ENCODE peak calls at places on chromosome 21, in ten cellular contexts. B is NCI-H1092 treated with DMSO at 0.1 percent for 48 hours; T is fibroblast of lung; P is cardiac septum; C is brain pericyte; M is stimulated activated naive CD8-positive, alpha-beta T cell treated with anti-CD3 and anti-CD28 coated beads, Interleukin-15, Interleukin-2, amounts not matched to agents 100 U/mL and 50 U/mL, for 24 hours; Y is T-cell; K is SJSA1; Q is CD4-positive, alpha-beta memory T cell; V is GM04504. J is an unnamed sample.

GRCh38 chr21:44024895-44025353 is 12.8 kb downstream of the TRAPPC10 start:
- DNase-seq in B (no peak), T (peak; percentile 79), P (no peak), C (peak; percentile 59), M (no peak), Y (no peak), K (no peak), Q (no peak), V (no peak), J (peak; percentile 30)

GRCh38 chr21:35989185-35989735 is 71.1 kb downstream of the SETD4 start:
- DNase-seq in B (no peak), T (peak; percentile 7), P (no peak), C (no peak), M (no peak), Y (no peak), K (no peak), Q (no peak), V (peak; percentile 36), J (no peak)

GRCh38 chr21:45533731-45534571 is 8.3 kb downstream of the SLC19A1 start:
- DNase-seq in B (no peak), T (no peak), P (peak; percentile 75), C (no peak), M (no peak), Y (no peak), K (no peak), Q (peak; percentile 28), V (no peak), J (no peak)

GRCh38 chr21:45465611-45466329 is 60.8 kb downstream of the COL18A1 start:
- DNase-seq in B (no peak), T (no peak), P (no peak), C (no peak), M (no peak), Y (no peak), K (no peak), Q (no peak), V (no peak), J (no peak)

GRCh38 chr21:34073749-34074282 is 438 bp downstream of the MRPS6 start:
- DNase-seq in B (peak; percentile 22), T (no peak), P (no peak), C (no peak), M (peak; percentile 49), Y (no peak), K (no peak), Q (no peak), V (no peak), J (peak; percentile 52)

GRCh38 chr21:35528109-35529042 is 479.3 kb upstream of the RUNX1 start:
- DNase-seq in B (no peak), T (no peak), P (peak; percentile 80), C (no peak), M (peak; percentile 48), Y (peak; percentile 10), K (no peak), Q (no peak), V (no peak), J (no peak)

GRCh38 chr21:15034126-15034848 is 30.5 kb downstream of the NRIP1 start:
- DNase-seq in B (no peak), T (peak; percentile 72), P (no peak), C (peak; percentile 50), M (no peak), Y (no peak), K (no peak), Q (no peak), V (peak; percentile 38), J (no peak)

GRCh38 chr21:37483776-37484175 is 117.2 kb downstream of the DYRK1A start:
- DNase-seq in B (no peak), T (no peak), P (no peak), C (no peak), M (no peak), Y (no peak), K (no peak), Q (no peak), V (no peak), J (no peak)

GRCh38 chr21:44925027-44925755 is 4.5 kb upstream of the ITGB2 start:
- DNase-seq in B (no peak), T (peak; percentile 47), P (no peak), C (no peak), M (no peak), Y (no peak), K (no peak), Q (peak; percentile 64), V (no peak), J (no peak)

GRCh38 chr21:15895142-15896106 is 165.6 kb downstream of the USP25 start:
- DNase-seq in B (no peak), T (peak; percentile 36), P (no peak), C (no peak), M (no peak), Y (no peak), K (no peak), Q (no peak), V (no peak), J (no peak)

GRCh38 chr21:36799869-36800268 is 101.0 kb downstream of the SIM2 start:
- DNase-seq in B (no peak), T (no peak), P (no peak), C (no peak), M (no peak), Y (no peak), K (no peak), Q (no peak), V (no peak), J (no peak)

GRCh38 chr21:32578107-32578691 is 7.1 kb downstream of the TCP10L start:
- DNase-seq in B (no peak), T (peak; percentile 7), P (no peak), C (no peak), M (peak; percentile 28), Y (no peak), K (no peak), Q (no peak), V (no peak), J (no peak)

GRCh38 chr21:23936224-23936623 is 1671.1 kb downstream of the MRPL39 start:
- DNase-seq in B (peak; percentile 9), T (peak; percentile 16), P (no peak), C (no peak), M (peak; percentile 7), Y (no peak), K (no peak), Q (no peak), V (no peak), J (peak; percentile 56)

GRCh38 chr21:34952701-34953100 is 96.4 kb downstream of the RUNX1 start:
- DNase-seq in B (peak; percentile 80), T (peak; percentile 59), P (no peak), C (no peak), M (no peak), Y (no peak), K (no peak), Q (no peak), V (no peak), J (no peak)

GRCh38 chr21:44527156-44527982 is 12.6 kb downstream of the KRTAP10-1 start:
- DNase-seq in B (no peak), T (no peak), P (peak; percentile 60), C (no peak), M (no peak), Y (no peak), K (no peak), Q (no peak), V (no peak), J (no peak)

GRCh38 chr21:32412162-32412997 is at the start of gene EVA1C:
- DNase-seq in B (no peak), T (peak; percentile 32), P (peak; percentile 79), C (no peak), M (peak; percentile 79), Y (peak; percentile 60), K (peak; percentile 66), Q (peak; percentile 81), V (no peak), J (peak; percentile 51)

GRCh38 chr21:33981341-33982101 is 65.9 kb upstream of the ATP5PO start:
- DNase-seq in B (no peak), T (no peak), P (no peak), C (no peak), M (no peak), Y (no peak), K (no peak), Q (no peak), V (no peak), J (no peak)

GRCh38 chr21:45072963-45073300 is 1.4 kb upstream of the ADARB1 start:
- DNase-seq in B (no peak), T (no peak), P (no peak), C (no peak), M (no peak), Y (no peak), K (no peak), Q (no peak), V (no peak), J (no peak)

GRCh38 chr21:38796426-38796825 is 9.3 kb upstream of the ETS2 start:
- DNase-seq in B (no peak), T (peak; percentile 79), P (no peak), C (no peak), M (peak; percentile 33), Y (no peak), K (peak; percentile 81), Q (no peak), V (no peak), J (no peak)

GRCh38 chr21:36499578-36500471 is 19.9 kb upstream of the CLDN14 start:
- DNase-seq in B (no peak), T (peak; percentile 45), P (no peak), C (no peak), M (no peak), Y (no peak), K (peak; percentile 70), Q (no peak), V (peak; percentile 36), J (peak; percentile 81)